ENCODE peak calls at places on chromosomes 6 and 20, in five cellular contexts. B, K, Y, P and Q are unnamed samples.

GRCh38 chr20:18634501-18634900 is 46.6 kb downstream of the DTD1 start:
- DNase-seq in B (no peak), K (no peak), Y (no peak), P (no peak), Q (no peak)

GRCh38 chr6:11973238-11973637 is 38.9 kb upstream of the HIVEP1 start:
- DNase-seq in B (no peak), K (no peak), Y (no peak), P (no peak), Q (no peak)

GRCh38 chr6:166728884-166729530 is 102.0 kb upstream of the RPS6KA2 start:
- DNase-seq in B (no peak), K (no peak), Y (no peak), P (no peak), Q (no peak)

GRCh38 chr6:402901-403658 is 11.5 kb downstream of the IRF4 start:
- DNase-seq in B (no peak), K (no peak), Y (no peak), P (no peak), Q (no peak)

GRCh38 chr20:38260025-38260377 is 534 bp downstream of the KIAA1755 start:
- DNase-seq in B (no peak), K (no peak), Y (no peak), P (no peak), Q (no peak)

GRCh38 chr6:56733298-56733697 is 90.6 kb upstream of the DST start:
- DNase-seq in B (no peak), K (no peak), Y (no peak), P (no peak), Q (no peak)

GRCh38 chr6:166106076-166106686 is 61.5 kb downstream of the TBXT start:
- DNase-seq in B (peak; percentile 71), K (peak; percentile 37), Y (peak; percentile 79), P (peak; percentile 47), Q (peak; percentile 9)

GRCh38 chr6:154768280-154768679 is 35.1 kb downstream of the SCAF8 start:
- DNase-seq in B (peak; percentile 12), K (no peak), Y (no peak), P (no peak), Q (no peak)

GRCh38 chr6:167324111-167324510 is 775 bp upstream of the TTLL2 start:
- DNase-seq in B (no peak), K (no peak), Y (no peak), P (no peak), Q (no peak)

GRCh38 chr6:33297956-33298772 is 578 bp downstream of the RGL2 start:
- DNase-seq in B (peak; percentile 75), K (peak; percentile 81), Y (peak; percentile 88), P (peak; percentile 76), Q (peak; percentile 81)
- TF ChIP-seq POLR2A in B (peak; percentile 91), K (no peak), Y (no peak), P (no peak), Q (peak; percentile 59)

DNA sequence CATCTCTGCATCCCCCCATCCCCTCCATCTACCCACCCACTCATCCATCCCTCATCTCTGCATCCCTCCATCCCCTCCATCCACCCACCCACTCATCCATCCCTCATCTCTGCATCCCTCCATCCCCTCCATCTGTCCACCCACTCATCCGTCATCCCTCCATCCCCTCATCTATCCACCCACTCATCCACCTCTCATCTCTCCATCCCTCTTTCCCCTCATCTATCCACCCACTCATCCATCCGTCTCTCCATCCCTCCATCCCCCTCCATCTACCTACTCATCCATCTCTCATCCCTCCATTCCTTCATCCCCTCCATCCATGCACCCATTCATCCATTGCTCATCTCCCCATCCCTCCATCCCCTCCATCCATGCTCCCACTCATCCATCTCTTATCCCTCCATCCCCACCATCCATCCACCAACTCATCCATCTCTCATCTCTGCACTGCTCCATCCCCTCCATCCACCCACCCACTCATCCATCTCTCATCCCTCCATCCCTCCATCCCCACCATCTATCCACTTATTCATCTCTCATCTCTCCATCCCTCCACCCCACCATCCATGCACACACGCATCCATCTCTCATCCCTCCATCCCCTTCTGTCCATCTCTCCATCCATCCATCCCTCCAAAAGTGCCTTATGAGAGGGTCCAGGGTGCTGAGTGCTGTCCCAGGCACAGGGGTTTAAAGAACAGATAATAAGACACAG is 51.4 kb downstream of the WDR27 start:
- DNase-seq in B (no peak), K (no peak), Y (no peak), P (no peak), Q (no peak)
- TF ChIP-seq POLR2A in B (no peak), K (no peak), Y (no peak), P (no peak), Q (no peak)

DNA sequence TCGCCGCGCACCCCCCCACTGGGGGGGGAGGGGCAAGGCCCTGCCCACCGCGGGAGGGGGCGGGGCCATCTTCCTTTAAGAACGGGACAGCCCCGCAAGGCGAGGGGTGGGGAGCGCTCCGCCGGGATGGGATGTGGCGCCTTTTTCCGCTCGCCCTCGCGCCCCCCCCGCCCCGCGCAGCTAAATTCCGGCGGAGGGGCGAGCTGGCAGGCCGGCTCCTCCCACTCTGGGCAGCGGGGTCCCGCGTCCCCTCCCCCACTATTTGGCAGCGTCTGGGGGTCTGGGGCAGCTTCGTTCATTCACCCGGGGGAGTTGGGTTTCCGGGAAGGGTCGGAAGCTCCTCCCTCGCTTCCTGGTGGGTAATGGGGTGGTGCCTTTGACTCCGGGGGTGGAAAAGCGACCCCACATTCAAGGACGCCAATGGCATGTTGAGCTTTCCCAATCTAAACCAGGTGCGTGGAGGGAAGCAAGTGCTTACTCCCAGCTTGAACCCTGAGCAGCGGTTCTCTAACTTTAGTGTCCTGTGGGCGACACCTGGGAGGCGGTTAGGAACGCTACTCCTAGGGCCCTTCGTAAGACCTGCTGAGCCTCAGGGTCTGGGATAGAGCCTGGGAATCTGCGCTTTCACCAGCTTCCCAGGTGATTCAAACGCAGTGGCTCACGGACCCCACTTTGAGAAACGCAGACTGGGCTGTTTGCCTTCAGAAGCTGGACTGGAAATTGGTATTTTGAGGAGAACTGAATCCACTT is 927 bp downstream of the ASXL1 start:
- DNase-seq in B (peak; percentile 51), K (peak; percentile 47), Y (peak; percentile 70), P (peak; percentile 62), Q (no peak)
- TF ChIP-seq POLR2A in B (peak; percentile 77), K (peak; percentile 40), Y (no peak), P (peak; percentile 54), Q (peak; percentile 86)

DNA sequence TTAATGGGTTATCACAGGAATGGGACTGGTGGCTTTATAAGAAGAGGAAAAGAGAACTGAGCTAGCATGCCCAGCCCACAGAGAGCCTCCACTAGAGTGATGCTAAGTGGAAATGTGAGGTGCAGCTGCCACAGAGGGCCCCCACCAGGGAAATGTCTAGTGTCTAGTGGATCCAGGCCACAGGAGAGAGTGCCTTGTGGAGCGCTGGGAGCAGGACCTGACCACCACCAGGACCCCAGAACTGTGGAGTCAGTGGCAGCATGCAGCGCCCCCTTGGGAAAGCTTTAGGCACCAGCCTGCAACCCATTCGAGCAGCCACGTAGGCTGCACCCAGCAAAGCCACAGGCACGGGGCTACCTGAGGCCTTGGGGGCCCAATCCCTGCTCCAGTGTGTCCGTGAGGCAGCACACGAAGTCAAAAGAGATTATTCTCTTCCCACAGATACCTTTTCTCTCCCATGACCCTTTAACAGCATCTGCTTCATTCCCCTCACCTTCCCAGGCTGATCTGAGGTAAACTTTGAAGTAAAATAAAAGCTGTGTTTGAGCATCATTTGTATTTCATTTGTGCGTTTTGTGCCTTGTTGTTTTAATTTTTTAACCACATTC is 4.4 kb downstream of the HLA-E start:
- DNase-seq in B (no peak), K (no peak), Y (no peak), P (no peak), Q (no peak)
- TF ChIP-seq POLR2A in B (peak; percentile 30), K (peak; percentile 90), Y (no peak), P (no peak), Q (no peak)

DNA sequence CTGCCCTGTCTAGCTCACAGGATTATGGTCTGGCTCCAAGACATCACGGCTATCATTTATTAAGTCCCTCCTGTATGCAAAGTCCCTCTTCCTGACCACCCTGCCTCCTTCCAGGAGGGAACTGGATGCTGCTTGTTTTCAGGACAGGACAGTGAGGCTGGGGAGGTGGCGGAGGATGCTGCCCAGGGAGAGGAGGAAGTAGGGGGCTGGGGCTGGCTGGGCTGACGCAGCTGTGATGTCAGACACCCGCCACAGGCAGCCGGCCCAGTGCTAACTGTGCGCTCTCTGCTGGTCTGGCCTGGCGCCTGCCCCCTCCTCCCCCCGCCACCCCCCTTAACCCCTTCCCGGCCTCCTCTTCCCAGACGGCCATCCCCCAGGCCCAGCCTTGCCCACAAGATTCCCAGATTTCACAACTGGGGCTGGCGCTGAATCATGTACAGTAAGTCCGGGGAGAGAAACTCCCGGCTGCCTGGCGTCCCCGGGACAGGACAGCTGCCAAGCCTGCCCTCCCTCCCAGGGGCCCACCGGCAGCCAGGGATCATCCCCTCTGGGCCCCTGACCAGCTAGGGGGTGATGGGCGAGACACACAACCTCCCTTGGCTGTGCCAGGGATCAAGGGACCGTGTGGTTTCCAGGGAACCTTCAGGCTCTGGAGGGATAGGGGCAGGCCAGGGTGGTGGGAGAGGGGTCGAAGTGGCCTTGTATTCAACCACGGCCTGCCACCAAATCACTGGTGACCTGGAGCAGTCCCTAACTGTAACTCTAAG is 118.1 kb downstream of the CEBPB start:
- DNase-seq in B (peak; percentile 100), K (no peak), Y (peak; percentile 92), P (peak; percentile 90), Q (peak; percentile 88)
- TF ChIP-seq POLR2A in B (peak; percentile 74), K (no peak), Y (no peak), P (peak; percentile 33), Q (peak; percentile 45)

DNA sequence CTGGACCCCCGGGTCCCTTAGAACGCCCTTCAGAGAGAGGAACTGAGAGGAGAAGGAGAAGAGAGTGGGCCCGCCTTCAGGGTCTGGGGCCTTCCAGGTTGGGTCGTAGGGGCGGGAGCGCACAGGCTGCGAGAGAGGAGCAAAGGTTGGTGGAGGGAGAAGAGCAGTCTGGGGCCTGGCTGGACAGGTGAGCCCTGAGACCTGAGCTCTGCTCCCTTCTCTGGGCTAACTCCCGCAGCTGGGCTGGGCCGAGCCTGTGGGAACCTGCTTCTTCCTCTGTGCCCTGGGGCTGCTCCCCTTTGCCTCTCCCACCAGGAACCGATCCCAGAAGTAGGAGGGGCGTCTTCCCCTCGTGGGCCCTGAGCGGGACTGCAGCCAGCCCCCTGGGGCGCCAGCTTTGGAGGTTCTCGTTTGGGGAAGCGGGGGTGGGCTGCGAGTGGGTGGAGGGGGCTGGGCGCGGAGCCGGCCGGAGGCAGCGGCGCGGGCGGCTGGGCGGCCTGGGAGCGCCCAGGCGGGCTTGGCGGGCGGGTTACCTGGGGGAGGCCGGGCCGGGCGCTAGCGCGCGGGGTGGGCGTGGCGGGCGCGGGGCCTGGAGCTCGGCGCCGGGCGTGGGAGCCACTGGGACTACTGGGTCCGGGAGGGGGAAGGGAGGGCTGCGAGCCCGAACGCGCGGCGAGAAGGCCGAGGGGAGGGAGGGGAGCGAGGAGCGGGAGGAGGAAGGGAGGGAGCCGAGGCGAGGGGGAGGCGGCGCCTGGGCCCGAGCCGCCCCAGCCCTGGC is at the start of gene DDR1:
- DNase-seq in B (peak; percentile 54), K (peak; percentile 77), Y (no peak), P (peak; percentile 58), Q (peak; percentile 59)
- TF ChIP-seq POLR2A in B (no peak), K (no peak), Y (no peak), P (peak; percentile 14), Q (no peak)